ENCODE peak calls at places on chromosome 2, in four cellular contexts. X is astrocyte, M is fibroblast of lung, R is HepG2. N is an unnamed sample.

GRCh38 chr2:176324862-176325261 is 55.6 kb downstream of the MTX2 start:
- DNase-seq in R (no peak), M (no peak), X (no peak), N (no peak)

GRCh38 chr2:113084249-113085000 is 16.7 kb downstream of the IL1F10 start:
- DNase-seq in X (no peak), R (no peak), M (peak), N (no peak)

GRCh38 chr2:145931836-145932352 is 1412.0 kb upstream of the ZEB2 start:
- DNase-seq in M (no peak), R (no peak), X (no peak), N (no peak)

GRCh38 chr2:191631754-191632153 is 46.2 kb upstream of the NABP1 start:
- DNase-seq in R (peak), X (no peak), M (peak), N (peak)

GRCh38 chr2:240258685-240259084 is 118.2 kb upstream of the OTOS start:
- DNase-seq in X (no peak), R (no peak), M (no peak), N (no peak)

GRCh38 chr2:28956415-28956826 is 24.7 kb upstream of the TOGARAM2 start:
- DNase-seq in M (peak), R (peak), X (peak), N (no peak)

GRCh38 chr2:217030081-217030480 is 170.2 kb upstream of the TNP1 start:
- DNase-seq in R (no peak), X (no peak), M (no peak), N (no peak)

GRCh38 chr2:135245055-135245454 is 193.0 kb downstream of the RAB3GAP1 start:
- DNase-seq in R (peak), X (peak), M (peak), N (peak)

GRCh38 chr2:225996477-225996858 is 597.0 kb downstream of the NYAP2 start:
- DNase-seq in M (no peak), X (no peak), R (no peak), N (no peak)

DNA sequence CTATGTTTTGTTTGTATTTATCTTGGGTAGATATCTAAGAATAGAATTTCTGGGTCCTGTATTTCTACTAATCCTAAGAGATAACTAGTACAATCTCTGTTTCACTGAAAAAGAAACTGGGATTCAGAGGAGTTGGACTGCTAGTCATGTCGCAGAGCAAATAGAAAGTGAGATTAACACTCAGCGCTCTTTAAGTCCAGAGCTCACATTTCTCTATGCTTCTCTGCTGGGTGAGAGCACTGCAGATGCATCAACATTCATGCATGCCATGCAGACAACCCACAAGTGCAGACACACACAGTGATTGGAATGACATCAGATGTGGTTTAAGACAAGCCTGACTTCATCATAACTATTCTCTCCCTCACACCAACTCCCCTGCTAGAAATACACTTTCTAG is 563.8 kb downstream of the TDRD15 start:
- DNase-seq in M (no peak), X (no peak), R (no peak), N (no peak)
- TF ChIP-seq EZH2 in M (no peak), X (no peak), R (no peak), N (no peak)

GRCh38 chr2:224405412-224405811 is 3.5 kb upstream of the FAM124B start:
- DNase-seq in R (no peak), M (no peak), X (no peak), N (no peak)
- H3K4me2 ChIP-seq in R (no peak), M (no peak), X (no peak), N (no peak)

GRCh38 chr2:25280066-25280687 is 61.5 kb downstream of the DNMT3A start:
- DNase-seq in R (peak), M (no peak), X (no peak), N (no peak)

GRCh38 chr2:25276569-25277465 is 64.9 kb downstream of the DNMT3A start:
- DNase-seq in X (no peak), R (no peak), M (no peak), N (peak)

GRCh38 chr2:25281581-25281980 is 60.1 kb downstream of the DNMT3A start:
- DNase-seq in R (no peak), X (no peak), M (no peak), N (no peak)

GRCh38 chr2:25275575-25275965 is 66.2 kb downstream of the DNMT3A start:
- DNase-seq in R (no peak), X (no peak), M (no peak), N (no peak)

GRCh38 chr2:25279091-25279651 is 62.6 kb downstream of the DNMT3A start:
- DNase-seq in R (no peak), M (peak), X (no peak), N (no peak)
- TF ChIP-seq EZH2 in R (no peak), M (no peak), X (no peak), N (no peak)

DNA sequence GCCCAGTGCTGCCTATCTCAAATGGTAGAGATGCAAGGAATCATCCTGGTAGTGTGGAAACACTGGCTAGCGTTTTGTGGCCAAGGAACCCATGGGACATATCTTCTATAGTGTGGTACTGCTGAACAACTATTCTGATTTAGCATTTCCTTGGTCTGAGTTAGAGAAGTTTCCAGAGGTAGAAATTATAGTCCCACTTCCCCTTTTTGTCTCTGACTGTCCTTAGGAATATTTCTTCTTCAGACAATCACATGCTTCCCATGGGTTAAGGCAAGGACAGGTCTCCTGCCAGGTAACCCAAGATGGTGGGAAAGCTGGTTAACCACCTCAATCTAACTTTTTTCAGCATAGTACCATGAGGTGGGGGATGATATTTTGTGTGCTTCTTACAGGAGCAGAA is 729.5 kb upstream of the LRRTM4 start:
- DNase-seq in M (no peak), R (no peak), X (no peak), N (no peak)
- H3K4me2 ChIP-seq in M (no peak), R (no peak), X (no peak), N (no peak)

GRCh38 chr2:206253125-206253787 is 21.2 kb upstream of the ZDBF2 start:
- DNase-seq in R (no peak), M (no peak), X (no peak), N (no peak)
- TF ChIP-seq EZH2 in R (no peak), M (peak), X (no peak), N (no peak)

DNA sequence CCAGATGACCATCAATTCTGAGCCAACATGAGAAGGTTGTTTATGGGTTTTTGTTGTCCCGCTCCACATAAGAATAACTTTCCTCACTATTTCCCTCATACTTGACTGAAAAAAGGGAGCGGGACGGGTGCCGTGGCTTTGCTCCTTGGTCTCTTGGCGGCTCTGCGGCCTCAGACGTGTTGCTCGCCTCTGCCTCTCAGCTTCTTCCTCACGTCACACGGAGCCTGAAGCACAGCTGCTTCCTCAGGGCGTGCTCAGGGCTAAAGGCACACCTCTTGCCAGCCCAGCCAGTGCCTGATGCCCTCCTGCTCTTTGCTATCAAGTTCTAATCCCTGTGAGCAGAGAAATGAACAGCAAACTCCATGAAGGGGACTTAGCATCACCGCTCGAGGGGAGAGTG is 17.9 kb upstream of the ID2 start:
- DNase-seq in M (no peak), X (no peak), R (no peak), N (no peak)
- H3K4me2 ChIP-seq in M (no peak), X (no peak), R (no peak), N (no peak)

DNA sequence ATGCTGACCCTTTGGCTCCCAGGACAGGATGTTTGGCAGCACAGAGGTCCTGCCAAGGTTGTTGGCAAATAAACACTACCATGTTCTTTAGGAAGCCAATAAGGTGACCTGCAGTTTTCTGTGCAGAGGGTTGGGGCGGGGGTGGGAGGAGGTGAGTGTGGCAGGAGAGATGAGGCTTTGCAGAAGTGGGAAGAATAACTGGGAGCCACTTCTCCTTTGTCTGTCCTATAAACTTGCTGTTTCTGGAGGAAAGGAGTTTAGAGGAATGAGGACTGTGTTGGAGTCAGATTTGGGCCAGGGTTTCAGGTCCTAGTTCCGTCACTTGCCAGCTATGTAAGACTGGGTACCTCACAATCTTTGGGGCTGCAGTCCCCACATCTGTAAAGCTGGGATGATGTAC is 187.6 kb upstream of the SPRED2 start:
- DNase-seq in R (no peak), M (no peak), X (no peak), N (no peak)
- TF ChIP-seq EZH2 in R (no peak), M (no peak), X (no peak), N (no peak)

GRCh38 chr2:37333256-37333655 is 8.6 kb upstream of the PRKD3 start:
- DNase-seq in X (no peak), M (no peak), R (no peak), N (no peak)
- H3K4me2 ChIP-seq in X (no peak), M (no peak), R (no peak), N (no peak)

GRCh38 chr2:224038830-224039079 is 331 bp downstream of the SERPINE2 start:
- DNase-seq in M (no peak), X (no peak), R (no peak), N (no peak)

GRCh38 chr2:224038049-224038829 is 847 bp downstream of the SERPINE2 start:
- DNase-seq in X (peak), M (peak), R (peak), N (peak)

GRCh38 chr2:224040753-224041152 is 1.7 kb upstream of the SERPINE2 start:
- DNase-seq in M (no peak), X (no peak), R (no peak), N (no peak)

GRCh38 chr2:224039080-224039769 is at the start of gene SERPINE2:
- DNase-seq in X (peak), M (peak), R (no peak), N (peak)

DNA sequence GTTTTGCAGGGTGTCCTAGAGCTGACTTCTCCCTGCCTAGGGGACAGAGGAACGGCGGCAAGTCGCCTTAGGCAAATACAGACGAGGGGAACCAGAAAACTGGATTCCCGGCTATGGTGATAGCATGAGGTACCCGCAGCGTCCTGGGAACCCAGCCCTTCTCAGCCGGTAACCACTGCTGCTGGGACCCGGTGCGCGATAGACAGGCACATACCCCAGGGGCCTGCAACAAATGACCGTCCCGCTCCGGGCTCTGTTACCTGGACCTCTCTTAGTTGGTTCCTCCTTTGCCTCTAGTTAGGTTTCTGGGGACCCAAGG is 643 bp upstream of the SERPINE2 start:
- DNase-seq in M (no peak), X (no peak), R (no peak), N (no peak)
- TF ChIP-seq EZH2 in M (no peak), X (no peak), R (no peak), N (no peak)